ENCODE peak calls at places on chromosomes 3 and 15, in nine cellular contexts. X, J, T, Q, W, Y, E, A and V are unnamed samples.

GRCh38 chr3:36911990-36912804 is 32.7 kb downstream of the TRANK1 start:
- DNase-seq in X (peak; percentile 48), J (no peak), T (no peak), Q (peak; percentile 24), W (no peak), Y (no peak), E (peak; percentile 45), A (peak; percentile 52), V (no peak)

GRCh38 chr3:24088782-24089181 is 143.7 kb downstream of the NR1D2 start:
- DNase-seq in X (peak; percentile 53), J (no peak), T (no peak), Q (peak; percentile 45), W (no peak), Y (no peak), E (peak; percentile 38), A (peak; percentile 11), V (no peak)

GRCh38 chr3:183491109-183491922 is 62.9 kb upstream of the MCF2L2 start:
- DNase-seq in X (no peak), J (peak; percentile 33), T (no peak), Q (no peak), W (no peak), Y (no peak), E (no peak), A (no peak), V (no peak)

GRCh38 chr15:73955851-73956250 is 29.6 kb downstream of the LOXL1 start:
- DNase-seq in X (no peak), J (peak; percentile 53), T (no peak), Q (no peak), W (no peak), Y (no peak), E (no peak), A (no peak), V (no peak)

GRCh38 chr3:52246264-52246620 is 683 bp downstream of the PPM1M start:
- DNase-seq in X (no peak), J (no peak), T (no peak), Q (no peak), W (no peak), Y (no peak), E (no peak), A (no peak), V (no peak)

GRCh38 chr3:177836671-177837070 is 639.4 kb upstream of the TBL1XR1 start:
- DNase-seq in X (no peak), J (no peak), T (no peak), Q (no peak), W (no peak), Y (no peak), E (no peak), A (no peak), V (no peak)

GRCh38 chr3:15903164-15903563 is 105.4 kb upstream of the ANKRD28 start:
- DNase-seq in X (peak; percentile 55), J (no peak), T (no peak), Q (no peak), W (peak; percentile 73), Y (no peak), E (peak; percentile 23), A (peak; percentile 53), V (no peak)

GRCh38 chr3:198096015-198096414 is 136.0 kb downstream of the LMLN start:
- DNase-seq in X (no peak), J (no peak), T (no peak), Q (no peak), W (no peak), Y (no peak), E (no peak), A (no peak), V (no peak)

GRCh38 chr3:63662500-63662899 is 10.0 kb downstream of the SNTN start:
- DNase-seq in X (peak; percentile 50), J (no peak), T (no peak), Q (peak; percentile 26), W (no peak), Y (no peak), E (no peak), A (no peak), V (no peak)

GRCh38 chr15:64911317-64912186 is at the start of gene ANKDD1A:
- DNase-seq in X (peak; percentile 72), J (peak; percentile 81), T (peak; percentile 85), Q (peak; percentile 82), W (peak; percentile 73), Y (peak; percentile 28), E (no peak), A (peak; percentile 46), V (no peak)

GRCh38 chr15:39124155-39124924 is 456.5 kb upstream of the THBS1 start:
- DNase-seq in X (peak; percentile 75), J (no peak), T (no peak), Q (no peak), W (no peak), Y (no peak), E (no peak), A (peak; percentile 40), V (no peak)

GRCh38 chr15:32965897-32966296 is 228.6 kb downstream of the FMN1 start:
- DNase-seq in X (no peak), J (no peak), T (no peak), Q (no peak), W (no peak), Y (no peak), E (no peak), A (no peak), V (no peak)

GRCh38 chr3:116863842-116864626 is 154.5 kb downstream of the TUSC7 start:
- DNase-seq in X (peak; percentile 37), J (no peak), T (peak; percentile 9), Q (peak; percentile 1), W (no peak), Y (no peak), E (peak; percentile 59), A (peak; percentile 64), V (no peak)

GRCh38 chr3:169662215-169663070 is 1.1 kb downstream of the MECOM start:
- DNase-seq in X (peak; percentile 44), J (peak; percentile 71), T (peak; percentile 91), Q (peak; percentile 64), W (peak; percentile 78), Y (no peak), E (no peak), A (peak; percentile 86), V (no peak)

GRCh38 chr15:74235962-74236361 is at the start of gene CCDC33:
- DNase-seq in X (no peak), J (no peak), T (no peak), Q (no peak), W (no peak), Y (no peak), E (no peak), A (no peak), V (no peak)

GRCh38 chr15:40298216-40298935 is 9.4 kb downstream of the PLCB2 start:
- DNase-seq in X (no peak), J (no peak), T (no peak), Q (no peak), W (no peak), Y (no peak), E (no peak), A (no peak), V (no peak)

GRCh38 chr3:42492508-42493080 is 9.8 kb upstream of the VIPR1 start:
- DNase-seq in X (no peak), J (peak; percentile 34), T (no peak), Q (no peak), W (no peak), Y (no peak), E (no peak), A (no peak), V (no peak)

GRCh38 chr3:41653575-41654239 is 308.2 kb downstream of the ULK4 start:
- DNase-seq in X (peak; percentile 40), J (no peak), T (no peak), Q (no peak), W (no peak), Y (no peak), E (no peak), A (peak; percentile 68), V (no peak)